ENCODE peak calls at places on chromosomes 1 and 21, in seven cellular contexts. One of them, this sample, is unnamed.

GRCh38 chr1:75233302-75233929 is 99.2 kb downstream of the LHX8 start:
- DNase-seq in K562: peak
- DNase-seq in HepG2: peak
- DNase-seq in HCT116: peak
- DNase-seq in SK-N-SH: peak
- DNase-seq in GM12878: peak
- DNase-seq in H1: no peak
- DNase-seq in this sample: peak

GRCh38 chr1:7656821-7657220 is 114.3 kb upstream of the VAMP3 start:
- DNase-seq in GM12878: no peak
- DNase-seq in HepG2: no peak
- DNase-seq in K562: no peak
- DNase-seq in SK-N-SH: no peak
- DNase-seq in HCT116: no peak
- DNase-seq in H1: no peak
- DNase-seq in this sample: no peak

GRCh38 chr1:31216016-31216415 is 23.7 kb downstream of the NKAIN1 start:
- DNase-seq in H1: no peak
- DNase-seq in K562: no peak
- DNase-seq in HepG2: no peak
- DNase-seq in HCT116: no peak
- DNase-seq in SK-N-SH: peak
- DNase-seq in GM12878: no peak
- DNase-seq in this sample: no peak

GRCh38 chr1:25217015-25217414 is 15.3 kb downstream of the SYF2 start:
- DNase-seq in H1: no peak
- DNase-seq in K562: no peak
- DNase-seq in GM12878: no peak
- DNase-seq in HCT116: no peak
- DNase-seq in HepG2: no peak
- DNase-seq in SK-N-SH: no peak
- DNase-seq in this sample: no peak

GRCh38 chr1:52460686-52461085 is 56.3 kb downstream of the PRPF38A start:
- DNase-seq in HepG2: no peak
- DNase-seq in K562: no peak
- DNase-seq in H1: no peak
- DNase-seq in SK-N-SH: no peak
- DNase-seq in GM12878: no peak
- DNase-seq in HCT116: no peak
- DNase-seq in this sample: no peak

GRCh38 chr1:197632651-197633050 is 142.6 kb downstream of the DENND1B start:
- DNase-seq in HCT116: no peak
- DNase-seq in H1: no peak
- DNase-seq in GM12878: no peak
- DNase-seq in HepG2: no peak
- DNase-seq in SK-N-SH: no peak
- DNase-seq in K562: no peak
- DNase-seq in this sample: no peak

GRCh38 chr21:29232601-29233541 is 65.9 kb upstream of the BACH1 start:
- DNase-seq in H1: no peak
- DNase-seq in GM12878: no peak
- DNase-seq in SK-N-SH: no peak
- DNase-seq in HepG2: no peak
- DNase-seq in HCT116: no peak
- DNase-seq in K562: no peak
- DNase-seq in this sample: no peak

GRCh38 chr1:155499953-155500621 is 62.5 kb downstream of the ASH1L start:
- DNase-seq in GM12878: peak
- DNase-seq in K562: no peak
- DNase-seq in H1: no peak
- DNase-seq in HepG2: no peak
- DNase-seq in HCT116: no peak
- DNase-seq in SK-N-SH: peak
- DNase-seq in this sample: no peak

GRCh38 chr1:53643881-53644390 is 95.0 kb downstream of the GLIS1 start:
- DNase-seq in HepG2: no peak
- DNase-seq in GM12878: no peak
- DNase-seq in SK-N-SH: no peak
- DNase-seq in H1: no peak
- DNase-seq in HCT116: no peak
- DNase-seq in K562: no peak
- DNase-seq in this sample: no peak

GRCh38 chr1:29122662-29122986 is 1.1 kb downstream of the TMEM200B start:
- DNase-seq in SK-N-SH: peak
- DNase-seq in H1: no peak
- DNase-seq in GM12878: no peak
- DNase-seq in K562: no peak
- DNase-seq in HepG2: no peak
- DNase-seq in HCT116: no peak
- DNase-seq in this sample: peak

GRCh38 chr1:20361401-20361800 is 70.7 kb downstream of the VWA5B1 start:
- DNase-seq in HepG2: no peak
- DNase-seq in HCT116: no peak
- DNase-seq in SK-N-SH: no peak
- DNase-seq in K562: no peak
- DNase-seq in H1: no peak
- DNase-seq in GM12878: no peak
- DNase-seq in this sample: no peak

GRCh38 chr1:84300991-84301758 is at the start of gene SAMD13:
- DNase-seq in H1: no peak
- DNase-seq in HepG2: no peak
- DNase-seq in SK-N-SH: peak
- DNase-seq in K562: no peak
- DNase-seq in GM12878: peak
- DNase-seq in HCT116: peak
- DNase-seq in this sample: no peak

GRCh38 chr1:9657521-9658032 is 6.0 kb downstream of the PIK3CD start:
- DNase-seq in HepG2: no peak
- DNase-seq in H1: no peak
- DNase-seq in HCT116: no peak
- DNase-seq in GM12878: no peak
- DNase-seq in SK-N-SH: no peak
- DNase-seq in K562: peak
- DNase-seq in this sample: no peak

GRCh38 chr1:113978863-113979702 is at the start of gene OLFML3:
- DNase-seq in HepG2: peak
- DNase-seq in K562: peak
- DNase-seq in SK-N-SH: peak
- DNase-seq in GM12878: peak
- DNase-seq in HCT116: peak
- DNase-seq in H1: peak
- DNase-seq in this sample: peak

GRCh38 chr21:46431884-46432488 is 26.7 kb upstream of the DIP2A start:
- DNase-seq in SK-N-SH: no peak
- DNase-seq in GM12878: no peak
- DNase-seq in HepG2: no peak
- DNase-seq in H1: no peak
- DNase-seq in K562: no peak
- DNase-seq in HCT116: no peak
- DNase-seq in this sample: no peak

GRCh38 chr1:165497444-165498013 is 46.3 kb upstream of the LRRC52 start:
- DNase-seq in SK-N-SH: no peak
- DNase-seq in HCT116: no peak
- DNase-seq in H1: no peak
- DNase-seq in K562: no peak
- DNase-seq in GM12878: no peak
- DNase-seq in HepG2: no peak
- DNase-seq in this sample: no peak

GRCh38 chr1:3219005-3219724 is 150.2 kb downstream of the PRDM16 start:
- DNase-seq in HepG2: peak
- DNase-seq in HCT116: no peak
- DNase-seq in K562: no peak
- DNase-seq in GM12878: no peak
- DNase-seq in SK-N-SH: peak
- DNase-seq in H1: no peak
- DNase-seq in this sample: peak

GRCh38 chr1:47547753-47548152 is 109.9 kb downstream of the FOXD2 start:
- DNase-seq in K562: no peak
- DNase-seq in SK-N-SH: no peak
- DNase-seq in H1: no peak
- DNase-seq in HepG2: no peak
- DNase-seq in HCT116: no peak
- DNase-seq in GM12878: no peak
- DNase-seq in this sample: no peak

GRCh38 chr1:234840843-234841242 is 230.9 kb upstream of the IRF2BP2 start:
- DNase-seq in SK-N-SH: no peak
- DNase-seq in HepG2: no peak
- DNase-seq in GM12878: no peak
- DNase-seq in HCT116: no peak
- DNase-seq in H1: no peak
- DNase-seq in K562: no peak
- DNase-seq in this sample: no peak

GRCh38 chr1:54606990-54607325 is 16.4 kb downstream of the FAM151A start:
- DNase-seq in HepG2: no peak
- DNase-seq in GM12878: no peak
- DNase-seq in H1: no peak
- DNase-seq in SK-N-SH: no peak
- DNase-seq in K562: no peak
- DNase-seq in HCT116: no peak
- DNase-seq in this sample: no peak

GRCh38 chr1:18955442-18956188 is 861 bp downstream of the IFFO2 start:
- DNase-seq in H1: no peak
- DNase-seq in GM12878: no peak
- DNase-seq in SK-N-SH: peak
- DNase-seq in HCT116: no peak
- DNase-seq in K562: peak
- DNase-seq in HepG2: no peak
- DNase-seq in this sample: peak

GRCh38 chr1:109781807-109782206 is 18.1 kb upstream of the EPS8L3 start:
- DNase-seq in GM12878: no peak
- DNase-seq in SK-N-SH: no peak
- DNase-seq in H1: no peak
- DNase-seq in HCT116: no peak
- DNase-seq in HepG2: no peak
- DNase-seq in K562: no peak
- DNase-seq in this sample: no peak

GRCh38 chr1:115677570-115677969 is 35.8 kb downstream of the VANGL1 start:
- DNase-seq in K562: no peak
- DNase-seq in HepG2: no peak
- DNase-seq in GM12878: no peak
- DNase-seq in H1: no peak
- DNase-seq in HCT116: no peak
- DNase-seq in SK-N-SH: no peak
- DNase-seq in this sample: no peak

GRCh38 chr1:234315091-234315541 is 58.1 kb upstream of the COA6 start:
- DNase-seq in HepG2: peak
- DNase-seq in SK-N-SH: no peak
- DNase-seq in K562: no peak
- DNase-seq in GM12878: no peak
- DNase-seq in H1: no peak
- DNase-seq in HCT116: no peak
- DNase-seq in this sample: no peak

GRCh38 chr1:180206581-180206980 is 23.5 kb upstream of the LHX4 start:
- DNase-seq in SK-N-SH: no peak
- DNase-seq in K562: no peak
- DNase-seq in HepG2: no peak
- DNase-seq in H1: no peak
- DNase-seq in HCT116: no peak
- DNase-seq in GM12878: no peak
- DNase-seq in this sample: no peak

GRCh38 chr1:86197206-86197855 is 40.8 kb upstream of the COL24A1 start:
- DNase-seq in H1: no peak
- DNase-seq in K562: no peak
- DNase-seq in HepG2: no peak
- DNase-seq in SK-N-SH: no peak
- DNase-seq in GM12878: no peak
- DNase-seq in HCT116: no peak
- DNase-seq in this sample: no peak

GRCh38 chr1:92408825-92409224 is 77.9 kb downstream of the GFI1 start:
- DNase-seq in HCT116: no peak
- DNase-seq in H1: no peak
- DNase-seq in GM12878: no peak
- DNase-seq in SK-N-SH: no peak
- DNase-seq in K562: no peak
- DNase-seq in HepG2: no peak
- DNase-seq in this sample: no peak

GRCh38 chr1:164688791-164689190 is 129.8 kb downstream of the PBX1 start:
- DNase-seq in HCT116: no peak
- DNase-seq in SK-N-SH: no peak
- DNase-seq in H1: no peak
- DNase-seq in K562: no peak
- DNase-seq in HepG2: no peak
- DNase-seq in GM12878: no peak
- DNase-seq in this sample: no peak

GRCh38 chr1:30538226-30538625 is 185.2 kb downstream of the MATN1 start:
- DNase-seq in K562: no peak
- DNase-seq in HCT116: no peak
- DNase-seq in SK-N-SH: no peak
- DNase-seq in HepG2: no peak
- DNase-seq in H1: no peak
- DNase-seq in GM12878: no peak
- DNase-seq in this sample: no peak

GRCh38 chr1:71031426-71031825 is 16.2 kb downstream of the PTGER3 start:
- DNase-seq in GM12878: no peak
- DNase-seq in HCT116: no peak
- DNase-seq in HepG2: no peak
- DNase-seq in SK-N-SH: no peak
- DNase-seq in H1: no peak
- DNase-seq in K562: no peak
- DNase-seq in this sample: no peak
- TF ChIP-seq JUND in GM12878: no peak
- TF ChIP-seq JUND in HCT116: no peak
- TF ChIP-seq JUND in HepG2: no peak
- TF ChIP-seq JUND in SK-N-SH: no peak
- TF ChIP-seq JUND in H1: no peak
- TF ChIP-seq JUND in K562: no peak
- TF ChIP-seq JUND in this sample: no peak

GRCh38 chr1:228047183-228047466 is 35.4 kb upstream of the ARF1 start:
- DNase-seq in GM12878: no peak
- DNase-seq in HepG2: no peak
- DNase-seq in HCT116: no peak
- DNase-seq in K562: no peak
- DNase-seq in H1: no peak
- DNase-seq in SK-N-SH: no peak
- DNase-seq in this sample: no peak
- TF ChIP-seq JUND in GM12878: no peak
- TF ChIP-seq JUND in HepG2: no peak
- TF ChIP-seq JUND in HCT116: no peak
- TF ChIP-seq JUND in K562: no peak
- TF ChIP-seq JUND in H1: no peak
- TF ChIP-seq JUND in SK-N-SH: no peak
- TF ChIP-seq JUND in this sample: no peak

GRCh38 chr21:14418920-14419319 is 36.0 kb upstream of the HSPA13 start:
- DNase-seq in HCT116: no peak
- DNase-seq in K562: no peak
- DNase-seq in H1: no peak
- DNase-seq in GM12878: no peak
- DNase-seq in HepG2: no peak
- DNase-seq in SK-N-SH: no peak
- DNase-seq in this sample: no peak
- TF ChIP-seq JUND in HCT116: no peak
- TF ChIP-seq JUND in K562: no peak
- TF ChIP-seq JUND in H1: no peak
- TF ChIP-seq JUND in GM12878: no peak
- TF ChIP-seq JUND in HepG2: no peak
- TF ChIP-seq JUND in SK-N-SH: no peak
- TF ChIP-seq JUND in this sample: no peak

DNA sequence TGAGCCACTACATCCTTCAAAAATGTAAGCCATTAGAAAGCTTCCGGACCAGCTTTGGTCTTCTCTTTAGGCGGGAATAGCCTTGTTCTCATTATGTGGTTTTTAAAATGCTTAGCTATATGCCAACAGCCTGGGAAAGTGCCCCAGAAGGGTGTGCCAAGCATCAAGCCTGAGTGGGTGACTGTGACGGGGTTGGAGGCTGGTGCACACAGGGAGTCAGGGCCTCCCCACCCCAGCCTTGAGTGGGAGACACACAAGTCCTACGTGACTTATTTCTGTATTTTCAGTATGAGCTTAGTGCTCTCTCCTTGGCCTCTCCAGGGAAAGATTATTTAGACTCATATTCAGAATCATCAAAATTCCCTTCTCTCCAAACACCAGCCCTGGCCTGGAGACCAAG is 9.8 kb downstream of the UBASH3A start:
- DNase-seq in HCT116: no peak
- DNase-seq in SK-N-SH: no peak
- DNase-seq in GM12878: no peak
- DNase-seq in HepG2: no peak
- DNase-seq in H1: no peak
- DNase-seq in K562: no peak
- DNase-seq in this sample: no peak
- TF ChIP-seq JUND in HCT116: no peak
- TF ChIP-seq JUND in SK-N-SH: no peak
- TF ChIP-seq JUND in GM12878: no peak
- TF ChIP-seq JUND in HepG2: no peak
- TF ChIP-seq JUND in H1: no peak
- TF ChIP-seq JUND in K562: no peak
- TF ChIP-seq JUND in this sample: no peak

This sample was measured in T47D.